ENCODE peak calls at places on chromosomes 13 and 19, in nine cellular contexts. V is germinal center; K is activated T-helper 1 cell treated with anti-CD3 and anti-CD28 coated beads, Interleukin-12 subunit alpha, Interleukin-12 subunit beta, Interleukin-2, Interleukin-4 antibody, amounts not matched to agents 30 ng/mL and 10 ng/mL and 1 ng/mL, durations not matched to agents 14 hours and 24 hours and 36 hours; R is ascending aorta; Q is ELF-1; X is stimulated activated CD8-positive, alpha-beta memory T cell treated with anti-CD3 and anti-CD28 coated beads, Interleukin-15, amount 100 ng/mL, for 24 hours; E is mesothelial cell of epicardium; H is ecto neural progenitor cell; L is activated gamma-delta T cell treated with anti-CD3 and anti-CD28 coated beads, Interleukin-2, amount 50 U/mL, for 16 hours. Z is an unnamed sample.

GRCh38 chr13:26951581-26952177 is 191.1 kb upstream of the GPR12 start:
- DNase-seq in L (no peak), H (no peak), R (no peak), X (no peak), K (no peak), E (no peak), Q (no peak), V (no peak), Z (no peak)

GRCh38 chr19:16134510-16134909 is 9.0 kb upstream of the HSH2D start:
- DNase-seq in E (no peak), Q (no peak), V (no peak), L (no peak), K (no peak), X (no peak), H (no peak), R (no peak), Z (no peak)

GRCh38 chr13:57763689-57764088 is 132.1 kb downstream of the PCDH17 start:
- DNase-seq in H (no peak), E (no peak), L (no peak), X (no peak), R (no peak), Q (no peak), V (no peak), K (no peak), Z (no peak)

GRCh38 chr19:49073514-49074378 is 1.2 kb upstream of the KCNA7 start:
- DNase-seq in L (no peak), H (no peak), Q (peak), V (no peak), R (no peak), E (no peak), X (no peak), K (no peak), Z (peak)

GRCh38 chr19:45630463-45630862 is 8.7 kb downstream of the EML2 start:
- DNase-seq in X (no peak), K (no peak), Q (no peak), V (no peak), E (no peak), R (no peak), H (no peak), L (no peak), Z (no peak)

GRCh38 chr13:112775791-112776279 is 86.0 kb downstream of the ATP11A start:
- DNase-seq in R (no peak), K (no peak), E (no peak), X (no peak), V (no peak), Q (no peak), H (no peak), L (no peak), Z (no peak)

GRCh38 chr19:43524922-43525835 is 1.8 kb downstream of the ETHE1 start:
- DNase-seq in L (no peak), H (peak), R (peak), X (no peak), Q (peak), K (no peak), E (no peak), V (no peak), Z (peak)

GRCh38 chr13:112642061-112642460 is 47.8 kb upstream of the ATP11A start:
- DNase-seq in Q (no peak), K (no peak), L (no peak), E (no peak), R (no peak), V (no peak), X (no peak), H (no peak), Z (peak)

GRCh38 chr19:12956446-12957388 is at the start of gene GADD45GIP1:
- DNase-seq in Q (peak), E (peak), R (no peak), V (peak), K (peak), H (peak), L (peak), X (peak), Z (peak)

GRCh38 chr13:111387026-111387871 is 66.8 kb downstream of the TEX29 start:
- DNase-seq in K (no peak), H (peak), Q (no peak), V (no peak), X (no peak), E (no peak), R (no peak), L (no peak), Z (no peak)

GRCh38 chr13:26007774-26008173 is 44.0 kb downstream of the SHISA2 start:
- DNase-seq in E (no peak), R (no peak), H (no peak), L (no peak), Q (no peak), K (no peak), V (no peak), X (no peak), Z (no peak)

GRCh38 chr13:29483211-29483610 is 112.3 kb downstream of the SLC7A1 start:
- DNase-seq in R (no peak), L (no peak), K (no peak), H (no peak), Q (no peak), V (no peak), E (no peak), X (no peak), Z (no peak)

GRCh38 chr13:49042476-49042875 is 66.8 kb downstream of the FNDC3A start:
- DNase-seq in R (no peak), Q (no peak), K (no peak), H (no peak), E (no peak), V (no peak), X (no peak), L (no peak), Z (no peak)

GRCh38 chr19:532578-533484 is 1.3 kb downstream of the CDC34 start:
- DNase-seq in L (no peak), V (peak), R (no peak), Q (peak), K (peak), X (no peak), H (peak), E (no peak), Z (no peak)

Z was measured in lower leg skin.